ENCODE peak calls at places on chromosomes 4 and X, in five cellular contexts. V, E, B, N and Q are unnamed samples. For H3K4me1, the result is how much of the 10 kb centered on the place peaks cover.

GRCh38 chr4:7973545-7973981 is 33.9 kb upstream of the AFAP1 start:
- DNase-seq in N (peak), B (no peak), E (peak), V (no peak), Q (no peak)

GRCh38 chrX:71143508-71143907 is 1.1 kb upstream of the NLGN3 start:
- DNase-seq in B (peak), V (peak), N (no peak), E (peak), Q (no peak)

GRCh38 chr4:95601342-95601741 is 52.6 kb upstream of the UNC5C start:
- DNase-seq in E (no peak), B (no peak), N (no peak), V (no peak), Q (no peak)

GRCh38 chr4:82510216-82510615 is 51.6 kb downstream of the TMEM150C start:
- DNase-seq in E (no peak), V (no peak), B (no peak), N (no peak), Q (no peak)

GRCh38 chrX:108235990-108236389 is 144.4 kb downstream of the ATG4A start:
- DNase-seq in N (no peak), B (no peak), V (no peak), E (no peak), Q (no peak)

GRCh38 chr4:36027203-36027602 is 217.1 kb downstream of the ARAP2 start:
- DNase-seq in N (no peak), B (no peak), V (no peak), E (no peak), Q (no peak)

GRCh38 chr4:90030953-90031352 is 96.2 kb upstream of the CCSER1 start:
- DNase-seq in V (no peak), B (no peak), E (no peak), N (no peak), Q (no peak)

GRCh38 chr4:75434105-75434504 is 80.1 kb downstream of the RCHY1 start:
- DNase-seq in E (no peak), V (no peak), B (no peak), N (no peak), Q (no peak)

GRCh38 chr4:129822708-129823504 is 727.0 kb downstream of the C4orf33 start:
- DNase-seq in B (no peak), E (peak), N (peak), V (no peak), Q (no peak)

GRCh38 chr4:148114436-148114835 is 327.8 kb downstream of the NR3C2 start:
- DNase-seq in N (no peak), B (no peak), E (peak), V (no peak), Q (no peak)

GRCh38 chr4:43286137-43286536 is 393.6 kb downstream of the GRXCR1 start:
- DNase-seq in E (no peak), N (no peak), V (no peak), B (no peak), Q (no peak)

GRCh38 chr4:151807220-151807619 is 46.4 kb upstream of the GATB start:
- DNase-seq in V (no peak), N (no peak), B (no peak), E (no peak), Q (no peak)

GRCh38 chr4:1227817-1228216 is 21.1 kb downstream of the CTBP1 start:
- DNase-seq in E (no peak), V (no peak), B (no peak), N (no peak), Q (no peak)

GRCh38 chrX:39313149-39313548 is 511.9 kb downstream of the MID1IP1 start:
- DNase-seq in V (no peak), N (no peak), E (no peak), B (no peak), Q (no peak)

GRCh38 chrX:54193085-54193484 is 10.0 kb upstream of the FAM120C start:
- DNase-seq in N (no peak), B (no peak), V (no peak), E (no peak), Q (no peak)

GRCh38 chrX:128691872-128692271 is 639.7 kb upstream of the ACTRT1 start:
- DNase-seq in V (no peak), E (no peak), B (no peak), N (no peak), Q (no peak)

GRCh38 chr4:52058275-52058674 is 7.2 kb downstream of the SPATA18 start:
- DNase-seq in N (no peak), V (no peak), B (no peak), E (no peak), Q (no peak)

GRCh38 chr4:5927747-5928146 is 34.9 kb upstream of the CRMP1 start:
- DNase-seq in N (no peak), B (no peak), E (no peak), V (no peak), Q (no peak)

GRCh38 chr4:926538-926937 is 5.6 kb downstream of the GAK start:
- DNase-seq in V (peak), B (peak), N (peak), E (no peak), Q (peak)

GRCh38 chr4:137819964-137820383 is 287.7 kb upstream of the PCDH18 start:
- DNase-seq in E (peak), B (no peak), V (no peak), N (no peak), Q (no peak)

GRCh38 chrX:6169407-6169806 is 59.3 kb downstream of the NLGN4X start:
- DNase-seq in N (no peak), E (no peak), V (no peak), B (no peak), Q (no peak)

GRCh38 chrX:9988762-9989161 is 21.6 kb downstream of the CLDN34 start:
- DNase-seq in E (no peak), V (no peak), N (no peak), B (no peak), Q (no peak)

GRCh38 chrX:68420559-68420958 is 12.7 kb downstream of the OPHN1 start:
- DNase-seq in N (no peak), E (peak), B (no peak), V (no peak), Q (no peak)

GRCh38 chr4:7988437-7988836 is 48.8 kb upstream of the AFAP1 start:
- DNase-seq in V (no peak), N (no peak), E (peak), B (no peak), Q (no peak)

GRCh38 chrX:116607766-116608165 is 145.0 kb upstream of the CT83 start:
- DNase-seq in E (no peak), N (no peak), V (no peak), B (no peak), Q (no peak)

GRCh38 chr4:83114576-83114975 is at the start of gene PLAC8:
- DNase-seq in B (no peak), E (peak), V (peak), N (no peak), Q (no peak)

GRCh38 chrX:42269186-42269585 is 345.8 kb upstream of the CASK start:
- DNase-seq in V (no peak), N (no peak), E (no peak), B (no peak), Q (no peak)

GRCh38 chrX:54817220-54817820 is 9.8 kb downstream of the MAGED2 start:
- DNase-seq in E (no peak), B (no peak), V (no peak), N (no peak), Q (no peak)

GRCh38 chrX:50852524-50852923 is 38.5 kb upstream of the SHROOM4 start:
- DNase-seq in E (no peak), N (no peak), B (no peak), V (no peak), Q (no peak)

GRCh38 chr4:61493041-61493440 is 292.9 kb downstream of the ADGRL3 start:
- DNase-seq in N (no peak), V (no peak), B (no peak), E (no peak), Q (no peak)

GRCh38 chrX:794311-794710 is 163.7 kb downstream of the SHOX start:
- DNase-seq in N (no peak), B (no peak), V (no peak), E (no peak), Q (no peak)

GRCh38 chr4:134862116-134862515 is 660.5 kb upstream of the PABPC4L start:
- DNase-seq in V (no peak), N (no peak), E (peak), B (no peak), Q (no peak)

GRCh38 chr4:102625232-102625930 is 124.2 kb downstream of the NFKB1 start:
- DNase-seq in B (no peak), V (peak), E (no peak), N (no peak), Q (peak)

GRCh38 chr4:109125084-109125483 is 177.4 kb downstream of the COL25A1 start:
- DNase-seq in B (no peak), E (no peak), N (no peak), V (no peak), Q (no peak)

GRCh38 chr4:146638801-146639351 is at the start of gene POU4F2:
- DNase-seq in V (no peak), E (peak), B (no peak), N (no peak), Q (no peak)
- H3K4me3 ChIP-seq in V (peak), E (no peak), B (no peak), N (peak), Q (no peak)

DNA sequence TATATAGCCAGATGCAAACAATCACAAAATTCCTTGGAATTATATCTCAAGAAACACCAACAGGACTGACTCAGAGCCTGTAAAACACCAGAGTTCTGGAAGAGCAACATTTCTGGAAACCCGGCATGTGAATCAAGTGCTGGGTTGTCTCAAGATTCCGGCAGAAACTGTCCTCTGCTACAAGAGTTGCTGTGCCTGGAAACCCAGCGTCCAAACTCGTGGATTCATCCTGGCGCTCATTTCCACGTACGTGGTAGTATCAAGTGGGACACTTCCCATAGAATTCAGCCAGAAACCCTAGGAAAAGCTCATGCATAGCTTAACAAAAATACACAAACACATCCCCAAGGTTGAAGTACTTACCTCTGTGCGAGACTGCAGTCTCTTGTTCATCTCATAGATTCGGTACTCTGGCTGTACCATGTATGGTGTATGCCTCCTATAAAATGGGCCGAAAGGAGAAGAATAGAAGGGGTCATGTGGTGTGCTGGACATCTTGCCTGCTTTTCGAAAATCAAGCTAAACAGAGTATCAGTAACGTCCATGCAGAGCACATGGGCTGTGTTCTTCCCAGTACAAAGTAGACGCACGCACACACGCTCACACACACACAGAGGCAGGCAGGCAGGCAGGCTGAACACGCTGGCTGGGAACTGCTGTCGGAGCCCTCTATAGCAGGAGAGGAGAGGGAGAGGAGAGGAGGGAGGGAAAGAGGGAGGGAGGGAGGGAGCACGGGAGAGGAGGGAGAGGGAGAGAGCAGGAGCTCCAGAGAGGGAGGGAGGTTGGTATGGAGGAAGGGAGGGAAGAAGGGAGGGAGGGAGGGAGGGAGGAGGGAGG is at the start of gene LDB2:
- DNase-seq in N (peak), B (peak), E (peak), V (peak), Q (peak)
- H3K27ac ChIP-seq in N (peak), B (peak), E (peak), V (peak), Q (peak)

GRCh38 chr4:10577495-10577894 is 107.1 kb downstream of the CLNK start:
- DNase-seq in E (no peak), V (no peak), B (no peak), N (no peak), Q (no peak)
- H3K4me1 ChIP-seq in E (under half), V (under half), B (under half), N (under half), Q (under half)

DNA sequence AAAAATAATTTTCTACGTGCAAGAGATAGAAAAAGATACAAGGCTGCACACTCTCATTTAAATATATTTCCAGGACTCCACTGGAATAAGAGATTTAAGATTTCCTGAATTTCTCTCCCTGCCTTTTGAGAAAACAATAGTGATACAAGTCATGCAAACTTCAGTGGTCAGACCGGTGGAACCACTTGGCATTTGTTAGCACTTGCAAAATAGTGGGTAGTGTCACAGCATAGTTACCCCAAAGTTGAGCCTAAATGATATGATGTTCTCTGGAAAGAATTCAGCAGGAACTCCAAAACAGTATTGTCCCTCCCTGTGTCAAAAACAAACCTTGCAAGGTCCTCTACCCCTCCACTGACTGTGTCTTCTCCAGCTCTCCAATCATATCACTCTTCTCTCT is 102.3 kb downstream of the ANKRD50 start:
- DNase-seq in V (no peak), N (no peak), E (no peak), B (no peak), Q (no peak)
- H3K4me3 ChIP-seq in V (no peak), N (no peak), E (no peak), B (no peak), Q (no peak)

GRCh38 chrX:40543661-40544328 is 37.0 kb upstream of the ATP6AP2 start:
- DNase-seq in V (no peak), E (peak), B (no peak), N (no peak), Q (no peak)

GRCh38 chrX:40544343-40545250 is 36.2 kb upstream of the ATP6AP2 start:
- DNase-seq in E (peak), N (no peak), V (no peak), B (no peak), Q (no peak)

GRCh38 chrX:40542972-40543371 is 37.8 kb upstream of the ATP6AP2 start:
- DNase-seq in V (no peak), E (no peak), B (no peak), N (no peak), Q (no peak)

GRCh38 chrX:40550069-40550468 is 30.7 kb upstream of the ATP6AP2 start:
- DNase-seq in V (no peak), N (no peak), E (no peak), B (no peak), Q (no peak)

GRCh38 chrX:40546870-40547269 is 33.9 kb upstream of the ATP6AP2 start:
- DNase-seq in B (no peak), V (no peak), E (no peak), N (no peak), Q (no peak)
- H3K27ac ChIP-seq in B (no peak), V (no peak), E (no peak), N (no peak), Q (no peak)